ENCODE peak calls at places on chromosome 14, in ten cellular contexts. R is astrocyte of the cerebellum; Y is adrenal gland; Q is GM23248; M is left lung; D is naive thymus-derived CD4-positive, alpha-beta T cell; N is psoas muscle; Z is fibroblast of mammary gland; H is foreskin fibroblast; B is fibroblast of lung. C is an unnamed sample.

GRCh38 chr14:100834441-100835277 is 8.7 kb downstream of the MEG3 start:
- DNase-seq in R (no peak), Y (no peak), Q (no peak), M (no peak), D (no peak), N (no peak), Z (no peak), H (no peak), B (no peak), C (no peak)

GRCh38 chr14:30874120-30874998 is at the start of gene COCH:
- DNase-seq in R (no peak), Y (no peak), Q (peak), M (no peak), D (no peak), N (peak), Z (no peak), H (no peak), B (no peak), C (no peak)

GRCh38 chr14:104357689-104358527 is 219.5 kb downstream of the KIF26A start:
- DNase-seq in R (no peak), Y (no peak), Q (no peak), M (peak), D (no peak), N (no peak), Z (no peak), H (no peak), B (no peak), C (no peak)

GRCh38 chr14:34498684-34499412 is 36.8 kb upstream of the SPTSSA start:
- DNase-seq in R (no peak), Y (peak), Q (peak), M (no peak), D (no peak), N (no peak), Z (peak), H (no peak), B (peak), C (no peak)

GRCh38 chr14:38731962-38732361 is 371.1 kb downstream of the SEC23A start:
- DNase-seq in R (no peak), Y (no peak), Q (no peak), M (no peak), D (no peak), N (no peak), Z (no peak), H (no peak), B (no peak), C (no peak)

GRCh38 chr14:85599939-85600338 is 70.0 kb downstream of the FLRT2 start:
- DNase-seq in R (no peak), Y (no peak), Q (peak), M (no peak), D (no peak), N (no peak), Z (peak), H (peak), B (no peak), C (peak)

GRCh38 chr14:54116972-54117371 is 160.3 kb upstream of the BMP4 start:
- DNase-seq in R (no peak), Y (peak), Q (peak), M (no peak), D (no peak), N (no peak), Z (peak), H (peak), B (no peak), C (no peak)

GRCh38 chr14:100669468-100669867 is 57.2 kb upstream of the DLK1 start:
- DNase-seq in R (no peak), Y (no peak), Q (no peak), M (no peak), D (no peak), N (no peak), Z (no peak), H (no peak), B (peak), C (no peak)

GRCh38 chr14:60926002-60926401 is 54.9 kb downstream of the TRMT5 start:
- DNase-seq in R (no peak), Y (no peak), Q (no peak), M (no peak), D (no peak), N (no peak), Z (no peak), H (no peak), B (no peak), C (no peak)

GRCh38 chr14:69093551-69094421 is 59.1 kb downstream of the DCAF5 start:
- DNase-seq in R (peak), Y (no peak), Q (peak), M (peak), D (no peak), N (no peak), Z (peak), H (peak), B (peak), C (no peak)

GRCh38 chr14:55801121-55801520 is 221.1 kb downstream of the KTN1 start:
- DNase-seq in R (no peak), Y (no peak), Q (no peak), M (no peak), D (no peak), N (no peak), Z (no peak), H (no peak), B (no peak), C (no peak)

GRCh38 chr14:68939893-68940613 is 39.0 kb downstream of the ACTN1 start:
- DNase-seq in R (peak), Y (peak), Q (peak), M (no peak), D (no peak), N (peak), Z (peak), H (peak), B (peak), C (peak)

GRCh38 chr14:50667491-50668007 is 557 bp downstream of the SAV1 start:
- DNase-seq in R (no peak), Y (no peak), Q (no peak), M (peak), D (peak), N (no peak), Z (no peak), H (no peak), B (no peak), C (no peak)

GRCh38 chr14:28676481-28676880 is 90.1 kb upstream of the FOXG1 start:
- DNase-seq in R (no peak), Y (no peak), Q (peak), M (no peak), D (no peak), N (no peak), Z (peak), H (peak), B (peak), C (peak)

GRCh38 chr14:22836301-22837058 is at the start of gene MMP14:
- DNase-seq in R (peak), Y (peak), Q (peak), M (peak), D (no peak), N (peak), Z (peak), H (peak), B (peak), C (peak)

GRCh38 chr14:53516261-53516774 is 363.2 kb upstream of the DDHD1 start:
- DNase-seq in R (peak), Y (no peak), Q (peak), M (no peak), D (no peak), N (no peak), Z (peak), H (peak), B (peak), C (peak)

GRCh38 chr14:77024171-77024627 is 4.3 kb downstream of the IRF2BPL start:
- DNase-seq in R (no peak), Y (no peak), Q (peak), M (no peak), D (peak), N (no peak), Z (no peak), H (no peak), B (peak), C (no peak)

GRCh38 chr14:98136019-98136418 is 1136.0 kb downstream of the BCL11B start:
- DNase-seq in R (no peak), Y (no peak), Q (no peak), M (no peak), D (peak), N (no peak), Z (no peak), H (no peak), B (no peak), C (no peak)

GRCh38 chr14:74893614-74894091 is 11.9 kb downstream of the DLST start:
- DNase-seq in R (no peak), Y (no peak), Q (no peak), M (no peak), D (no peak), N (no peak), Z (no peak), H (no peak), B (no peak), C (no peak)

GRCh38 chr14:101008631-101009336 is 105.3 kb upstream of the RTL1 start:
- DNase-seq in R (no peak), Y (no peak), Q (peak), M (peak), D (no peak), N (no peak), Z (peak), H (peak), B (peak), C (no peak)

GRCh38 chr14:87049886-87050820 is 942.8 kb downstream of the GALC start:
- DNase-seq in R (no peak), Y (no peak), Q (peak), M (no peak), D (no peak), N (no peak), Z (peak), H (peak), B (peak), C (no peak)

GRCh38 chr14:61891251-61891650 is 129.0 kb downstream of the SNAPC1 start:
- DNase-seq in R (no peak), Y (no peak), Q (peak), M (no peak), D (no peak), N (no peak), Z (peak), H (peak), B (peak), C (peak)

GRCh38 chr14:74169906-74170305 is 69.3 kb upstream of the VSX2 start:
- DNase-seq in R (no peak), Y (no peak), Q (no peak), M (no peak), D (no peak), N (no peak), Z (no peak), H (no peak), B (no peak), C (no peak)

GRCh38 chr14:68896132-68896531 is 83.0 kb downstream of the ACTN1 start:
- DNase-seq in R (no peak), Y (no peak), Q (no peak), M (no peak), D (no peak), N (no peak), Z (peak), H (no peak), B (no peak), C (no peak)

GRCh38 chr14:62667515-62667914 is 377.7 kb downstream of the KCNH5 start:
- DNase-seq in R (no peak), Y (no peak), Q (no peak), M (no peak), D (no peak), N (no peak), Z (no peak), H (no peak), B (no peak), C (no peak)

GRCh38 chr14:68628605-68629310 is 164.1 kb downstream of the ZFP36L1 start:
- DNase-seq in R (no peak), Y (no peak), Q (no peak), M (no peak), D (no peak), N (no peak), Z (no peak), H (no peak), B (no peak), C (no peak)

GRCh38 chr14:103607039-103607668 is 21.9 kb upstream of the KLC1 start:
- DNase-seq in R (peak), Y (peak), Q (peak), M (peak), D (peak), N (peak), Z (peak), H (peak), B (peak), C (peak)

GRCh38 chr14:29222671-29223268 is 456.2 kb downstream of the FOXG1 start:
- DNase-seq in R (peak), Y (peak), Q (peak), M (no peak), D (no peak), N (no peak), Z (peak), H (peak), B (peak), C (no peak)

GRCh38 chr14:68921666-68922065 is 57.4 kb downstream of the ACTN1 start:
- DNase-seq in R (no peak), Y (no peak), Q (no peak), M (no peak), D (no peak), N (no peak), Z (no peak), H (no peak), B (no peak), C (no peak)

GRCh38 chr14:31947076-31947475 is 130.0 kb upstream of the ARHGAP5 start:
- DNase-seq in R (no peak), Y (no peak), Q (no peak), M (no peak), D (no peak), N (no peak), Z (no peak), H (no peak), B (no peak), C (no peak)

GRCh38 chr14:60327447-60328331 is 78.7 kb downstream of the PPM1A start:
- DNase-seq in R (no peak), Y (no peak), Q (peak), M (no peak), D (peak), N (peak), Z (peak), H (no peak), B (peak), C (no peak)

GRCh38 chr14:93319958-93320357 is 12.9 kb downstream of the BTBD7 start:
- DNase-seq in R (no peak), Y (no peak), Q (no peak), M (no peak), D (no peak), N (no peak), Z (no peak), H (no peak), B (no peak), C (no peak)
- H3K4me3 ChIP-seq in R (no peak), Y (no peak), Q (no peak), M (no peak), D (no peak), N (no peak), Z (no peak), H (no peak), B (no peak), C (no peak)

GRCh38 chr14:91410781-91411536 is 6.7 kb downstream of the CCDC88C start:
- DNase-seq in R (no peak), Y (no peak), Q (no peak), M (no peak), D (no peak), N (no peak), Z (no peak), H (no peak), B (no peak), C (no peak)
- H3K4me3 ChIP-seq in R (no peak), Y (no peak), Q (no peak), M (no peak), D (peak), N (no peak), Z (no peak), H (no peak), B (no peak), C (no peak)

GRCh38 chr14:88825503-88825902 is 1.1 kb downstream of the TTC8 start:
- DNase-seq in R (no peak), Y (no peak), Q (no peak), M (no peak), D (no peak), N (no peak), Z (no peak), H (no peak), B (no peak), C (no peak)
- H3K4me3 ChIP-seq in R (peak), Y (peak), Q (peak), M (no peak), D (no peak), N (peak), Z (peak), H (peak), B (peak), C (peak)

DNA sequence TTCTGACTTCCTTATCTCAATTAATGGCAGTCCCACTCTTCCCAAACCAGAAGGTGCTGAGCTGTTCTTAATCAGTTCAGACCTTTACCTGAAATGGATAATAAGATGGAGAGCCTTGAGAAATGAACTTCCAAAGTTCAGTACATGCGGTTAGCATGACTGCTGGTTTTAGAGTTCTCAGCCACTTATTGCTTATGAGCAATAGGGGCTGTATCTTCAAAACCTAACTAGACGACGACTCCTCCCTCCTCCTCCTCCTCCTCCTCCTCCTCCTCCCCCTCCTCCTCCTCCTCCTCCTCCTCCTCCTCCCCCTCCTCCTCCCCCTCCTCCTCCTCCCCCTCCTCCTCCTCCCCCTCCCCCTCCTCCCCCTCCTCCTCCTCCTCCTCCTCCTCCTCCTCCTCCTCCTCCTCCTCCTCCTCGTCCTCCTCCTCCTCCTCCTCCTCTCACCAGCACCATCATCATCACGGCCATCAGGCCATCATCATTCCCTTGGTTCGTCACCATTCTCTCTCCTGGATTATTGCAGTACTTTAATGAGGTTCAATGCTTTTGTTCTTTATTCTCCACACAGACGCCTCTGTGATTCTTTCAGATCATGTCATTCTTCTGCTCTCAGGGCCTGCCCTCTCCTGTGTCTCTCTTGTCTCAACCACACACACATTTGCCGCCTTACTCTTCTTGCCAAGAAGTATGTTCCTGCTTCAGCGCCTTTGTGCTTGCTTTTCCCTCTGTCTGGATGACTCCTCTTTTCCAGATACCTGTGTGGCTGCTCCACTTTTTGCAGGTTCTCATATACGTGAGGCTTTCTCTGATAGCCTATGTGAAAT is 2.7 kb downstream of the PCNX1 start:
- DNase-seq in R (no peak), Y (no peak), Q (peak), M (no peak), D (no peak), N (no peak), Z (no peak), H (no peak), B (peak), C (no peak)
- H3K4me3 ChIP-seq in R (peak), Y (peak), Q (peak), M (no peak), D (peak), N (peak), Z (no peak), H (peak), B (peak), C (peak)

GRCh38 chr14:36512585-36513003 is 7.4 kb downstream of the NKX2-1 start:
- DNase-seq in R (no peak), Y (no peak), Q (no peak), M (no peak), D (no peak), N (no peak), Z (no peak), H (no peak), B (no peak), C (no peak)

GRCh38 chr14:36513012-36513420 is 7.0 kb downstream of the NKX2-1 start:
- DNase-seq in R (no peak), Y (no peak), Q (no peak), M (no peak), D (no peak), N (no peak), Z (no peak), H (no peak), B (no peak), C (no peak)

GRCh38 chr14:36514278-36515104 is 5.5 kb downstream of the NKX2-1 start:
- DNase-seq in R (no peak), Y (no peak), Q (no peak), M (peak), D (no peak), N (no peak), Z (no peak), H (no peak), B (no peak), C (no peak)

GRCh38 chr14:36515105-36515593 is 4.9 kb downstream of the NKX2-1 start:
- DNase-seq in R (no peak), Y (no peak), Q (no peak), M (no peak), D (no peak), N (no peak), Z (no peak), H (no peak), B (no peak), C (no peak)

DNA sequence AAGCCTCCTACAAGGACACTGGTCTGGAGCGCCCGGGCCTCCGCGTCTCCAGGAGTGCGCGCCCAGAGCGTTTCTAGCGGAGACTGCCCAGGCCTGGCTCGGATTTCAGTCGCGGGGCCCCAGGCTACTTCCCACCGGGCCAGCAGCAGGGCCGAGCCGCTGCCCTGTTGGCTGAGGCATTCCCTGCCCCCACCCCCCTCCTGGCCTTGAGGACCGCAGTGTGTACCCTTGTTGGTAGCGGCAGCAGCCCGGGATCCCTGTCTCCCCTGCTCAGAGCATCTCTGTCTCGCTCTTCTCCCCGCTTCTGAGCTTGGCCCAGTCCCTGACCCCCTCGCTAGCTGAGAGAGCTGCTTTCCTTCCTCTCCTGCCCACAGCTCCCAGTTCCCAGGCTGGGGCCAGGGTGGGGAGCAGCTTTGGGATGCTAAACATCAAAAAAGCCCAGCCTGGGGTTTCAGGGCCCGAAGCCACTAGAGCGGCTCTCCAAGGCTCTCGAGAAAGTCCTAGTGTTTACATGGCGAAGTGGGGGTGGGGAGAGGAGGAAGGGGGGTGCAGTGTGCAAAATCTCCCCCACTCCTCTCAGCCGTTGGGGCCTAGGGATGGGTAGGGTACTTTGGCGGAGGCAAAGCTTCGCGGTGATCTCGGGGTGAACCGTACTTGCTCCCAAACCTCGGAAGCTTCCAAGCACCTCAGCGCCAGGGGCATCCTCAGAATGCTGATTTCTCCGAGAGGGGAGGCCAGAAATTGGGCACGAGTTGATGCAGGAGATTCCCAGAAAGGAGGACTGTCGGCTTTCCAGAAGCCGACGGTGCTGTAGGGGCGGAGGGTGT is 6.4 kb downstream of the NKX2-1 start:
- DNase-seq in R (no peak), Y (no peak), Q (no peak), M (peak), D (no peak), N (no peak), Z (no peak), H (no peak), B (no peak), C (no peak)
- H3K4me3 ChIP-seq in R (no peak), Y (no peak), Q (no peak), M (peak), D (no peak), N (no peak), Z (no peak), H (no peak), B (no peak), C (no peak)

GRCh38 chr14:99413972-99414371 is 66.7 kb downstream of the SETD3 start:
- DNase-seq in R (no peak), Y (no peak), Q (no peak), M (no peak), D (no peak), N (no peak), Z (no peak), H (no peak), B (no peak), C (no peak)
- H3K4me3 ChIP-seq in R (no peak), Y (no peak), Q (no peak), M (no peak), D (no peak), N (no peak), Z (no peak), H (no peak), B (no peak), C (no peak)

C was measured in skeletal muscle cell.